ENCODE peak calls at places on chromosome 20, in five cellular contexts. N is endothelial cell of umbilical vein, S is A549, E is GM12878, X is HepG2. Q is an unnamed sample.

GRCh38 chr20:32437391-32438074 is 79.4 kb downstream of the ASXL1 start:
- DNase-seq in N (no peak), S (peak; percentile 37), E (no peak), X (peak; percentile 77), Q (no peak)

GRCh38 chr20:62321521-62321948 is 18.7 kb downstream of the ADRM1 start:
- DNase-seq in N (no peak), S (peak; percentile 83), E (no peak), X (no peak), Q (no peak)

GRCh38 chr20:58659841-58660240 is 8.8 kb downstream of the STX16 start:
- DNase-seq in N (no peak), S (no peak), E (no peak), X (no peak), Q (no peak)

GRCh38 chr20:60395993-60396392 is 437.8 kb downstream of the CDH26 start:
- DNase-seq in N (no peak), S (no peak), E (no peak), X (no peak), Q (no peak)

GRCh38 chr20:775679-776135 is 7.4 kb upstream of the SLC52A3 start:
- DNase-seq in N (no peak), S (no peak), E (no peak), X (no peak), Q (no peak)

GRCh38 chr20:24634855-24635254 is 165.4 kb downstream of the SYNDIG1 start:
- DNase-seq in N (no peak), S (peak; percentile 91), E (no peak), X (peak; percentile 42), Q (peak; percentile 82)

GRCh38 chr20:53594068-53595017 is 704 bp upstream of the ZNF217 start:
- DNase-seq in N (peak; percentile 84), S (peak; percentile 95), E (no peak), X (peak; percentile 89), Q (peak; percentile 94)

GRCh38 chr20:59087829-59088433 is 45.3 kb upstream of the PRELID3B start:
- DNase-seq in N (peak; percentile 57), S (peak; percentile 66), E (no peak), X (peak; percentile 70), Q (peak; percentile 75)

GRCh38 chr20:6673071-6673470 is 94.4 kb upstream of the BMP2 start:
- DNase-seq in N (peak; percentile 97), S (no peak), E (no peak), X (no peak), Q (no peak)

GRCh38 chr20:40689100-40689942 is at the start of gene MAFB:
- DNase-seq in N (peak; percentile 95), S (peak; percentile 44), E (no peak), X (peak; percentile 74), Q (peak; percentile 77)

GRCh38 chr20:54173653-54174451 is at the start of gene CYP24A1:
- DNase-seq in N (no peak), S (peak; percentile 98), E (no peak), X (peak; percentile 80), Q (peak; percentile 61)

GRCh38 chr20:60204601-60205000 is 246.4 kb downstream of the CDH26 start:
- DNase-seq in N (no peak), S (no peak), E (no peak), X (no peak), Q (no peak)

GRCh38 chr20:37396520-37397075 is 50.7 kb downstream of the SRC start:
- DNase-seq in N (no peak), S (no peak), E (no peak), X (no peak), Q (peak; percentile 83)

GRCh38 chr20:38889792-38890496 is 36.3 kb upstream of the FAM83D start:
- DNase-seq in N (no peak), S (no peak), E (no peak), X (no peak), Q (no peak)

GRCh38 chr20:36084897-36085617 is 69.5 kb upstream of the EPB41L1 start:
- DNase-seq in N (no peak), S (peak; percentile 98), E (no peak), X (peak; percentile 75), Q (peak; percentile 59)

GRCh38 chr20:62333820-62334595 is 31.2 kb downstream of the ADRM1 start:
- DNase-seq in N (no peak), S (no peak), E (no peak), X (no peak), Q (no peak)

GRCh38 chr20:17824676-17825224 is 125.0 kb downstream of the BANF2 start:
- DNase-seq in N (no peak), S (no peak), E (no peak), X (no peak), Q (no peak)

GRCh38 chr20:24040896-24041459 is 52.4 kb upstream of the GGTLC1 start:
- DNase-seq in N (no peak), S (no peak), E (no peak), X (no peak), Q (no peak)

GRCh38 chr20:6696001-6696400 is 71.5 kb upstream of the BMP2 start:
- DNase-seq in N (no peak), S (no peak), E (no peak), X (no peak), Q (no peak)

GRCh38 chr20:61679473-61679872 is 386.2 kb downstream of the TAF4 start:
- DNase-seq in N (no peak), S (no peak), E (no peak), X (no peak), Q (no peak)

GRCh38 chr20:32012159-32012682 is 2.0 kb downstream of the CCM2L start:
- DNase-seq in N (no peak), S (no peak), E (no peak), X (no peak), Q (no peak)

GRCh38 chr20:34559311-34560140 is 1.0 kb downstream of the MAP1LC3A start:
- DNase-seq in N (no peak), S (no peak), E (no peak), X (no peak), Q (no peak)

GRCh38 chr20:36313476-36313875 is 7.3 kb downstream of the DLGAP4 start:
- DNase-seq in N (no peak), S (no peak), E (no peak), X (no peak), Q (no peak)

GRCh38 chr20:9660236-9660868 is 146.0 kb downstream of the LAMP5 start:
- DNase-seq in N (peak; percentile 4), S (peak; percentile 17), E (no peak), X (peak; percentile 16), Q (peak; percentile 43)

GRCh38 chr20:41616228-41616627 is 1.9 kb downstream of the CHD6 start:
- DNase-seq in N (no peak), S (no peak), E (no peak), X (peak; percentile 62), Q (peak; percentile 71)

GRCh38 chr20:11850901-11851300 is 66.8 kb upstream of the BTBD3 start:
- DNase-seq in N (no peak), S (peak; percentile 9), E (no peak), X (no peak), Q (no peak)

GRCh38 chr20:58942549-58942948 is 38.5 kb upstream of the NELFCD start:
- DNase-seq in N (no peak), S (no peak), E (no peak), X (no peak), Q (no peak)

GRCh38 chr20:45959956-45960630 is 11.9 kb downstream of the ZNF335 start:
- DNase-seq in N (no peak), S (no peak), E (peak; percentile 19), X (no peak), Q (no peak)

GRCh38 chr20:54694516-54694915 is 219.1 kb downstream of the DOK5 start:
- DNase-seq in N (no peak), S (no peak), E (no peak), X (no peak), Q (no peak)

GRCh38 chr20:41480054-41480770 is 113.6 kb upstream of the EMILIN3 start:
- DNase-seq in N (peak; percentile 69), S (no peak), E (no peak), X (no peak), Q (peak; percentile 42)

DNA sequence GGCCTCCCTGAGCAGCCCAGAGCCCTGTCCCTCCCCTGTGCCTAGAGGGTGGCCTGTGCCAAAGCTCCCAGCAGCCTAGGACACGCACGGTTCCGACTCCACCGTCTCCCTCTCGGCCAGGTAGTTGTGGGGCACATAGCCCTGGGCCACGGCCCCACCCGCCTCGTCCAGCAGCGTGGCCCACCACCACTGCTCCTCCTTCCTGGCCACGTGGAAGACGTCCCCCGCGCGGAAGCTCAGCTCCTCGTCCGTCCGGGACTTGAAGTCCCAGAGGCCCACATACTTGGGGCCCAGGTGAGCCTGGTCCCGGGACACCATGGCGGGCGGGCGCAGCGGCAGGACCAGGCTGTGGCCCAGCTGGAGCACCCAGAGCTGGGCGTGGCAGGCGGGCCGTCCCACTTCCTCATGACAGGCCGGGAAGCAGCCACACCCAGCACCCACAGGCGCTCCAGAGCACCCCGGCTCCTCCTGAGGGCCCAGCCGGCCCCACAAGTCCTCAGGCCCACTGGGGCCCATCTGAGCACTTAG is at the start of gene PTK6:
- DNase-seq in N (no peak), S (peak; percentile 70), E (no peak), X (no peak), Q (peak; percentile 75)
- TF ChIP-seq MYC in N (no peak), S (no peak), E (no peak), X (no peak), Q (peak; percentile 62)

DNA sequence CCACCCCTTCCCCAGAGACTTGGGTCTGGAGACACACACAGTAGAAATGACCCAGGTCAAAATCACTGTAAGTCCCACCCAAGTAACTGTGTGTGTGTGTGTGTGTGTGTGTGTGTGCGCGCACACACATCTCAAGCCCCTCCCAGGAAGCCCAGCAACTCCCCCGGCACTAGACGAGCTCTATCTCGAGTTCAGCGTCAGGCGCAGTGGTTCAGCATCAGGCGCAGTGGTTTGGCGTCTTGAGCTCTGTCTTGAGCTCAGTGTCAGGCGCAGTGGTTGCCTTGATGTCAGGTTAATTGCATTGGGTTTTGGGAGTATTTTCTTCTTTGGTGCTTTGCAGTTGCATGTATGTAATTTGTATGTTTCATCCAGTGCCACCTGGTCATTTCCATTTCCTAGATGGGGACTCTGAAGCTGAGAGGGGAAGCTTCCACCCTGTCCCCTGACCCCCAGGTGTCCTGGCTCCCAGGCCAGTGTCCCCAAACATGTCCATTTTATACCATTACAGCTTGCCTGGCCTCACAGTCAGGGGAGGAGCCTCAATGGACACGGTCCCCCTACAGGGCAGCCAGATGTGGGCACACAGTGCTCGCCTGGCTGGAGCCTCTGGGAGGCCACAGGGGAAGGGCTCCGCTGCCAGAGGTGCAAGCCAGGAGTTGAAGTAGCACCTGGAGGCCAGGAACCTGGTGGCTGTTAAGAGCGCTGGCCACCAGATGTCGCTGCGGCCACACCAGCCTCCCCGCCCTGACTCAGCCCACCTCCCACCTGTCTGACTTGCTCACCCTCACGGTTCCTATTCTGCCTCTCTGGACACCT is 107.8 kb downstream of the SULF2 start:
- DNase-seq in N (peak; percentile 43), S (peak; percentile 67), E (no peak), X (peak; percentile 69), Q (peak; percentile 65)
- TF ChIP-seq MYC in N (no peak), S (no peak), E (no peak), X (no peak), Q (no peak)

GRCh38 chr20:43916073-43916874 is 1.6 kb downstream of the TOX2 start:
- DNase-seq in N (no peak), S (no peak), E (no peak), X (no peak), Q (peak; percentile 25)

GRCh38 chr20:43914286-43914685 is 366 bp upstream of the TOX2 start:
- DNase-seq in N (no peak), S (no peak), E (no peak), X (no peak), Q (no peak)

GRCh38 chr20:43915209-43916072 is 789 bp downstream of the TOX2 start:
- DNase-seq in N (peak; percentile 32), S (no peak), E (no peak), X (no peak), Q (peak; percentile 16)

GRCh38 chr20:43913291-43914025 is 1.2 kb upstream of the TOX2 start:
- DNase-seq in N (peak; percentile 20), S (no peak), E (no peak), X (no peak), Q (no peak)

GRCh38 chr20:43914697-43915208 is at the start of gene TOX2:
- DNase-seq in N (no peak), S (peak; percentile 21), E (no peak), X (no peak), Q (peak; percentile 49)
- TF ChIP-seq MYC in N (no peak), S (no peak), E (no peak), X (no peak), Q (no peak)

GRCh38 chr20:51481311-51481997 is 61.1 kb downstream of the NFATC2 start:
- DNase-seq in N (no peak), S (no peak), E (no peak), X (no peak), Q (no peak)
- TF ChIP-seq MYC in N (no peak), S (no peak), E (no peak), X (no peak), Q (no peak)

Q was measured in NB4.